ENCODE peak calls at places on chromosome 1, in four cellular contexts. U is left cardiac atrium, W is T-helper 1 cell, Y is A172. T is an unnamed sample.

GRCh38 chr1:221223281-221223680 is 344.0 kb downstream of the HLX start:
- DNase-seq in Y (no peak), W (no peak), U (no peak), T (no peak)

GRCh38 chr1:93992954-93993353 is 83.7 kb upstream of the GCLM start:
- DNase-seq in W (no peak), U (no peak), Y (no peak), T (no peak)

GRCh38 chr1:5053744-5054143 is 399.3 kb downstream of the AJAP1 start:
- DNase-seq in Y (no peak), U (no peak), W (no peak), T (no peak)

GRCh38 chr1:170010443-170010842 is 64.1 kb downstream of the KIFAP3 start:
- DNase-seq in U (peak; percentile 25), Y (no peak), W (peak; percentile 7), T (peak; percentile 69)

GRCh38 chr1:219959540-219960208 is 31.3 kb upstream of the SLC30A10 start:
- DNase-seq in U (no peak), Y (no peak), W (peak; percentile 21), T (no peak)

GRCh38 chr1:19212167-19212566 is 2.1 kb upstream of the UBR4 start:
- DNase-seq in U (no peak), Y (no peak), W (no peak), T (no peak)

GRCh38 chr1:245045087-245045881 is 109.5 kb upstream of the KIF26B start:
- DNase-seq in U (no peak), W (no peak), Y (peak; percentile 18), T (peak; percentile 53)

GRCh38 chr1:59730759-59731478 is 83.8 kb upstream of the HOOK1 start:
- DNase-seq in W (peak; percentile 16), U (peak; percentile 82), Y (peak; percentile 83), T (peak; percentile 91)

GRCh38 chr1:103218821-103219220 is 110.5 kb upstream of the COL11A1 start:
- DNase-seq in W (no peak), Y (no peak), U (no peak), T (no peak)

GRCh38 chr1:9689011-9689706 is 37.6 kb downstream of the PIK3CD start:
- DNase-seq in W (peak; percentile 67), U (peak; percentile 89), Y (peak; percentile 9), T (peak; percentile 63)

GRCh38 chr1:210407207-210407886 is 78.6 kb downstream of the HHAT start:
- DNase-seq in U (peak; percentile 71), Y (peak; percentile 81), W (peak; percentile 46), T (peak; percentile 90)